ENCODE peak calls at places on chromosomes 2 and 18, in five cellular contexts. C is effector memory CD4-positive, alpha-beta T cell; K is left lung; T is kidney; S is uterus. M is an unnamed sample. For H3K36me3 and H3K4me1, the result is how much of the 10 kb centered on the place peaks cover.

GRCh38 chr2:171436307-171436706 is 2.3 kb downstream of the DCAF17 start:
- DNase-seq in C (no peak), K (no peak), T (no peak), S (no peak), M (no peak)

GRCh38 chr2:178449700-178450573 is 1.0 kb downstream of the PRKRA start:
- DNase-seq in C (no peak), K (no peak), T (no peak), S (no peak), M (peak)

GRCh38 chr2:39919511-39920317 is 140.7 kb upstream of the THUMPD2 start:
- DNase-seq in C (no peak), K (no peak), T (no peak), S (no peak), M (no peak)

GRCh38 chr2:233705911-233706506 is 6.7 kb upstream of the UGT1A5 start:
- DNase-seq in C (no peak), K (no peak), T (no peak), S (no peak), M (no peak)

GRCh38 chr18:59008302-59008974 is 131.2 kb upstream of the SEC11C start:
- DNase-seq in C (no peak), K (no peak), T (no peak), S (no peak), M (no peak)

GRCh38 chr2:120856421-120856862 is 120.8 kb downstream of the GLI2 start:
- DNase-seq in C (no peak), K (peak), T (no peak), S (peak), M (no peak)

GRCh38 chr2:128179461-128179755 is 88.4 kb downstream of the UGGT1 start:
- DNase-seq in C (no peak), K (no peak), T (no peak), S (no peak), M (no peak)

GRCh38 chr2:120540719-120541552 is 194.7 kb upstream of the GLI2 start:
- DNase-seq in C (no peak), K (no peak), T (no peak), S (no peak), M (no peak)

GRCh38 chr18:51195086-51195601 is 2.3 kb downstream of the MEX3C start:
- DNase-seq in C (no peak), K (no peak), T (no peak), S (no peak), M (no peak)

GRCh38 chr2:239393401-239393940 is 7.3 kb downstream of the HDAC4 start:
- DNase-seq in C (no peak), K (peak), T (no peak), S (no peak), M (peak)

GRCh38 chr2:148893906-148894305 is 18.9 kb downstream of the KIF5C start:
- DNase-seq in C (no peak), K (no peak), T (no peak), S (no peak), M (no peak)

GRCh38 chr2:32937602-32938450 is 8.9 kb upstream of the LTBP1 start:
- DNase-seq in C (no peak), K (no peak), T (no peak), S (no peak), M (no peak)

GRCh38 chr2:135663148-135663700 is 78.4 kb upstream of the UBXN4 start:
- DNase-seq in C (no peak), K (no peak), T (no peak), S (no peak), M (no peak)

GRCh38 chr2:165202230-165202629 is 1.6 kb downstream of the SCN3A start:
- DNase-seq in C (no peak), K (no peak), T (no peak), S (no peak), M (no peak)

GRCh38 chr18:3823073-3823472 is 373.1 kb downstream of the TGIF1 start:
- DNase-seq in C (no peak), K (no peak), T (no peak), S (no peak), M (no peak)

GRCh38 chr2:67645280-67646255 is 248.4 kb downstream of the ETAA1 start:
- DNase-seq in C (no peak), K (no peak), T (no peak), S (no peak), M (no peak)

GRCh38 chr2:191501390-191502168 is 176.4 kb upstream of the NABP1 start:
- DNase-seq in C (no peak), K (no peak), T (no peak), S (no peak), M (no peak)

GRCh38 chr2:32366595-32366994 is 9.8 kb downstream of the BIRC6 start:
- DNase-seq in C (no peak), K (no peak), T (peak), S (no peak), M (no peak)

GRCh38 chr18:45441110-45441842 is 174.0 kb upstream of the SLC14A2 start:
- DNase-seq in C (no peak), K (no peak), T (no peak), S (no peak), M (no peak)

GRCh38 chr2:60486067-60486466 is 67.4 kb downstream of the BCL11A start:
- DNase-seq in C (no peak), K (no peak), T (no peak), S (no peak), M (no peak)

GRCh38 chr2:157830696-157831570 is 45.2 kb downstream of the ACVR1 start:
- DNase-seq in C (no peak), K (no peak), T (no peak), S (peak), M (no peak)

GRCh38 chr2:57947398-57947797 is 99.2 kb upstream of the VRK2 start:
- DNase-seq in C (no peak), K (no peak), T (no peak), S (no peak), M (no peak)

GRCh38 chr2:202434472-202434871 is 58.3 kb downstream of the BMPR2 start:
- DNase-seq in C (no peak), K (no peak), T (no peak), S (no peak), M (no peak)

GRCh38 chr2:202278036-202278760 is 12.6 kb downstream of the NOP58 start:
- DNase-seq in C (no peak), K (no peak), T (no peak), S (no peak), M (no peak)

GRCh38 chr18:24544141-24544498 is 83.7 kb downstream of the HRH4 start:
- DNase-seq in C (no peak), K (no peak), T (no peak), S (no peak), M (no peak)

GRCh38 chr2:26704441-26704977 is 12.0 kb downstream of the KCNK3 start:
- DNase-seq in C (no peak), K (peak), T (peak), S (no peak), M (no peak)

GRCh38 chr18:3952031-3952430 is 502.1 kb downstream of the TGIF1 start:
- DNase-seq in C (no peak), K (no peak), T (no peak), S (no peak), M (no peak)

GRCh38 chr2:85886585-85886984 is 2.2 kb downstream of the ST3GAL5 start:
- DNase-seq in C (peak), K (no peak), T (peak), S (peak), M (no peak)

GRCh38 chr2:32688511-32688910 is 60.7 kb downstream of the TTC27 start:
- DNase-seq in C (no peak), K (no peak), T (no peak), S (no peak), M (no peak)

GRCh38 chr18:22348521-22349316 is 69.0 kb downstream of the CTAGE1 start:
- DNase-seq in C (no peak), K (peak), T (peak), S (peak), M (peak)

GRCh38 chr18:24006731-24007308 is 7.7 kb upstream of the TTC39C start:
- DNase-seq in C (no peak), K (no peak), T (no peak), S (no peak), M (no peak)

GRCh38 chr2:64640153-64641044 is 13.3 kb downstream of the SERTAD2 start:
- DNase-seq in C (no peak), K (peak), T (no peak), S (no peak), M (no peak)

GRCh38 chr2:210063306-210063705 is 60.9 kb downstream of the RPE start:
- DNase-seq in C (no peak), K (no peak), T (no peak), S (no peak), M (no peak)

GRCh38 chr2:203790134-203790533 is 77.4 kb upstream of the CTLA4 start:
- DNase-seq in C (no peak), K (no peak), T (no peak), S (no peak), M (no peak)

GRCh38 chr18:70044626-70045025 is 97.0 kb upstream of the CD226 start:
- DNase-seq in C (no peak), K (no peak), T (no peak), S (no peak), M (no peak)

GRCh38 chr2:175030380-175031271 is 25.4 kb upstream of the CHN1 start:
- DNase-seq in C (no peak), K (no peak), T (no peak), S (peak), M (no peak)

GRCh38 chr2:1925928-1926327 is 181.6 kb upstream of the PXDN start:
- DNase-seq in C (no peak), K (no peak), T (no peak), S (no peak), M (no peak)

GRCh38 chr2:215415820-215416613 is 19.9 kb downstream of the FN1 start:
- DNase-seq in C (no peak), K (no peak), T (no peak), S (no peak), M (no peak)
- H3K36me3 ChIP-seq in C (under half), K (under half), T (under half), S (under half), M (under half)

DNA sequence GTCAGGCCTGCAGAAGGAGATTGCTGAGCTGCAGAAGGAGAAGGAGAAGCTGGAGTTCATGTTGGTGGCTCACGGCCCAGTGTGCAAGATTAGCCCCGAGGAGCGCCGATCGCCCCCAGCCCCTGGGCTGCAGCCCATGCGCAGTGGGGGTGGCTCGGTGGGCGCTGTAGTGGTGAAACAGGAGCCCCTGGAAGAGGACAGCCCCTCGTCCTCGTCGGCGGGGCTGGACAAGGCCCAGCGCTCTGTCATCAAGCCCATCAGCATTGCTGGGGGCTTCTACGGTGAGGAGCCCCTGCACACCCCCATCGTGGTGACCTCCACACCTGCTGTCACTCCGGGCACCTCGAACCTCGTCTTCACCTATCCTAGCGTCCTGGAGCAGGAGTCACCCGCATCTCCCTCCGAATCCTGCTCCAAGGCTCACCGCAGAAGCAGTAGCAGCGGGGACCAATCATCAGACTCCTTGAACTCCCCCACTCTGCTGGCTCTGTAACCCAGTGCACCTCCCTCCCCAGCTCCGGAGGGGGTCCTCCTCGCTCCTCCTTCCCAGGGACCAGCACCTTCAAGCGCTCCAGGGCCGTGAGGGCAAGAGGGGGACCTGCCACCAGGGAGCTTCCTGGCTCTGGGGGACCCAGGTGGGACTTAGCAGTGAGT is 19.4 kb downstream of the FOSL2 start:
- DNase-seq in C (no peak), K (no peak), T (no peak), S (no peak), M (no peak)
- H3K4me1 ChIP-seq in C (under half), K (half or more), T (under half), S (under half), M (half or more)

GRCh38 chr18:12828116-12829051 is 55.7 kb downstream of the PTPN2 start:
- DNase-seq in C (no peak), K (no peak), T (no peak), S (no peak), M (no peak)
- H3K36me3 ChIP-seq in C (under half), K (under half), T (under half), S (under half), M (under half)

GRCh38 chr2:25131567-25132295 is 36.6 kb downstream of the POMC start:
- DNase-seq in C (no peak), K (peak), T (peak), S (no peak), M (peak)

GRCh38 chr2:25132693-25133092 is 35.7 kb downstream of the POMC start:
- DNase-seq in C (no peak), K (no peak), T (no peak), S (no peak), M (no peak)

GRCh38 chr2:25132296-25132630 is 36.1 kb downstream of the POMC start:
- DNase-seq in C (no peak), K (no peak), T (no peak), S (no peak), M (no peak)

GRCh38 chr2:25129901-25130520 is 38.4 kb downstream of the POMC start:
- DNase-seq in C (no peak), K (peak), T (peak), S (no peak), M (no peak)

GRCh38 chr2:25131253-25131566 is 37.2 kb downstream of the POMC start:
- DNase-seq in C (no peak), K (peak), T (no peak), S (no peak), M (no peak)
- H3K4me1 ChIP-seq in C (under half), K (under half), T (under half), S (under half), M (under half)

DNA sequence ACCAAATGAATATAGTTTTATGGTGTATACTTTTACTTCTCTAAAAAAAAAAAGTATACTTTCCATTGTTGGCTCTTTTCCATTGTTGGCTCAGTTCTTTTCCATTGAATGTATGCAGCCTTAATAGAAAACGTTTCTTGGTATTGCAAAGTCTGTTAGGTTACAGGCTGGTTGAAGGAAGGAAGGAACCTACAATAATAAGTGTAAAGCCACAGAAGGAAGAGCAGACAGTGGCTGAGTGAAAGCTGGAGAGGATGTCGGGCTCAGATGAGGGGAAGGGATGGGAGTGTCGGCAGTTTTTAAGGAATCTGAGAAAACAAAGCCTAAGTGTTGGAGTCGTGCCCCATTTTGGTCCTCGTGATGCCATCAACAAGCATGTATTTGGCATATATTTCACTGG is 6.8 kb downstream of the COPS8 start:
- DNase-seq in C (no peak), K (no peak), T (no peak), S (no peak), M (no peak)
- H3K36me3 ChIP-seq in C (half or more), K (under half), T (under half), S (under half), M (under half)

GRCh38 chr2:181126311-181126710 is 145.9 kb downstream of the UBE2E3 start:
- DNase-seq in C (no peak), K (no peak), T (no peak), S (no peak), M (no peak)
- H3K4me1 ChIP-seq in C (under half), K (under half), T (under half), S (under half), M (half or more)

GRCh38 chr2:241228081-241228859 is 39.8 kb downstream of the ANO7 start:
- DNase-seq in C (no peak), K (peak), T (peak), S (no peak), M (peak)

GRCh38 chr2:241227635-241227993 is 39.1 kb downstream of the ANO7 start:
- DNase-seq in C (no peak), K (no peak), T (peak), S (no peak), M (no peak)

GRCh38 chr2:241225545-241225944 is 37.1 kb downstream of the ANO7 start:
- DNase-seq in C (no peak), K (peak), T (peak), S (no peak), M (no peak)

GRCh38 chr2:241225983-241226382 is 37.5 kb downstream of the ANO7 start:
- DNase-seq in C (no peak), K (peak), T (peak), S (no peak), M (no peak)

GRCh38 chr2:241226723-241227634 is 38.5 kb downstream of the ANO7 start:
- DNase-seq in C (no peak), K (peak), T (peak), S (no peak), M (no peak)
- H3K36me3 ChIP-seq in C (under half), K (under half), T (under half), S (under half), M (under half)

GRCh38 chr18:32042337-32042736 is 23.7 kb downstream of the RNF125 start:
- DNase-seq in C (no peak), K (no peak), T (no peak), S (no peak), M (no peak)

GRCh38 chr18:32037616-32038015 is 19.0 kb downstream of the RNF125 start:
- DNase-seq in C (no peak), K (no peak), T (no peak), S (no peak), M (no peak)

GRCh38 chr18:32036506-32037210 is 18.0 kb downstream of the RNF125 start:
- DNase-seq in C (no peak), K (no peak), T (no peak), S (no peak), M (no peak)

DNA sequence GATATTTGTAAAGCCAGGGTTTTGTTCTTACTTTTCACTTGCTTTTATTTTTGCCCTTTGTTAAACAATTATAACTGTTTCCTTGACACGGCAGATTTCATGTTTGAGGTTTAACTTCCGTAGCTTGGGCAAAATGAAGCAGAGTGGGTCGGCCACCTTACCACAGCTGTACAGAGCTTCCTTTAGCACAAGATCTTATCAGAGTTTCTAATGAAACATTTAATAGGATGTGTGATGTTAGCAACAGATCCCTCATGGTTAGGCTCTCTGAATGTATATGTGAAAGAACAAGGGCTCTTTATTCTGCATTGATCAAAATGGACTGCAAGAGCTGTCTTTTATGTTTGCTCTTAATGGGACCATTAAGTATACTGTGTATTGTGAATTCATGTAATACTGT is 22.3 kb downstream of the RNF125 start:
- DNase-seq in C (peak), K (no peak), T (no peak), S (no peak), M (peak)
- H3K4me1 ChIP-seq in C (under half), K (under half), T (under half), S (under half), M (half or more)

GRCh38 chr2:241330616-241330981 is 14.9 kb downstream of the SEPTIN2 start:
- DNase-seq in C (no peak), K (no peak), T (no peak), S (no peak), M (no peak)
- H3K36me3 ChIP-seq in C (under half), K (under half), T (under half), S (under half), M (under half)

M was measured in CD8-positive, alpha-beta memory T cell.